ENCODE peak calls at places on chromosomes 13 and 19, in five cellular contexts. One of them, this sample, is unnamed.

GRCh38 chr19:1445185-1445931 is 4.6 kb upstream of the APC2 start:
- DNase-seq in lung: peak
- DNase-seq in bronchial epithelial cell: peak
- DNase-seq in heart right ventricle: peak
- DNase-seq in foreskin fibroblast: peak
- DNase-seq in this sample: no peak

GRCh38 chr13:61286148-61286745 is 129.4 kb downstream of the PCDH20 start:
- DNase-seq in lung: no peak
- DNase-seq in bronchial epithelial cell: peak
- DNase-seq in heart right ventricle: no peak
- DNase-seq in foreskin fibroblast: no peak
- DNase-seq in this sample: no peak

GRCh38 chr13:26985285-26985878 is 186.2 kb downstream of the USP12 start:
- DNase-seq in lung: peak
- DNase-seq in bronchial epithelial cell: peak
- DNase-seq in heart right ventricle: no peak
- DNase-seq in foreskin fibroblast: peak
- DNase-seq in this sample: no peak

GRCh38 chr13:35865341-35866240 is 265.6 kb downstream of the DCLK1 start:
- DNase-seq in lung: no peak
- DNase-seq in bronchial epithelial cell: peak
- DNase-seq in heart right ventricle: peak
- DNase-seq in foreskin fibroblast: no peak
- DNase-seq in this sample: no peak

GRCh38 chr13:66618702-66619101 is 611.4 kb downstream of the PCDH9 start:
- DNase-seq in lung: no peak
- DNase-seq in bronchial epithelial cell: peak
- DNase-seq in heart right ventricle: no peak
- DNase-seq in foreskin fibroblast: peak
- DNase-seq in this sample: no peak

GRCh38 chr19:55407625-55408319 is at the start of gene UBE2S:
- DNase-seq in lung: peak
- DNase-seq in bronchial epithelial cell: peak
- DNase-seq in heart right ventricle: peak
- DNase-seq in foreskin fibroblast: peak
- DNase-seq in this sample: peak

GRCh38 chr13:110246530-110246929 is 60.4 kb downstream of the COL4A1 start:
- DNase-seq in lung: no peak
- DNase-seq in bronchial epithelial cell: no peak
- DNase-seq in heart right ventricle: no peak
- DNase-seq in foreskin fibroblast: no peak
- DNase-seq in this sample: no peak

GRCh38 chr13:23159205-23159586 is 21.6 kb upstream of the SGCG start:
- DNase-seq in lung: no peak
- DNase-seq in bronchial epithelial cell: peak
- DNase-seq in heart right ventricle: peak
- DNase-seq in foreskin fibroblast: peak
- DNase-seq in this sample: no peak

GRCh38 chr13:103351035-103351828 is 285.0 kb upstream of the SLC10A2 start:
- DNase-seq in lung: no peak
- DNase-seq in bronchial epithelial cell: no peak
- DNase-seq in heart right ventricle: peak
- DNase-seq in foreskin fibroblast: peak
- DNase-seq in this sample: no peak

GRCh38 chr19:41739361-41739760 is 16.0 kb upstream of the CEACAM6 start:
- DNase-seq in lung: no peak
- DNase-seq in bronchial epithelial cell: no peak
- DNase-seq in heart right ventricle: no peak
- DNase-seq in foreskin fibroblast: no peak
- DNase-seq in this sample: no peak

GRCh38 chr13:113746143-113746525 is 12.9 kb upstream of the TMEM255B start:
- DNase-seq in lung: no peak
- DNase-seq in bronchial epithelial cell: no peak
- DNase-seq in heart right ventricle: no peak
- DNase-seq in foreskin fibroblast: peak
- DNase-seq in this sample: no peak

GRCh38 chr13:43757266-43757665 is 29.5 kb downstream of the ENOX1 start:
- DNase-seq in lung: no peak
- DNase-seq in bronchial epithelial cell: no peak
- DNase-seq in heart right ventricle: no peak
- DNase-seq in foreskin fibroblast: no peak
- DNase-seq in this sample: no peak

GRCh38 chr13:113364933-113365371 is 1.0 kb upstream of the GRTP1 start:
- DNase-seq in lung: no peak
- DNase-seq in bronchial epithelial cell: no peak
- DNase-seq in heart right ventricle: no peak
- DNase-seq in foreskin fibroblast: no peak
- DNase-seq in this sample: no peak

GRCh38 chr19:33800012-33800680 is 3.5 kb downstream of the KCTD15 start:
- DNase-seq in lung: no peak
- DNase-seq in bronchial epithelial cell: no peak
- DNase-seq in heart right ventricle: no peak
- DNase-seq in foreskin fibroblast: no peak
- DNase-seq in this sample: no peak
- H3K4me3 ChIP-seq in lung: no peak
- H3K4me3 ChIP-seq in bronchial epithelial cell: no peak
- H3K4me3 ChIP-seq in heart right ventricle: no peak
- H3K4me3 ChIP-seq in foreskin fibroblast: no peak
- H3K4me3 ChIP-seq in this sample: no peak

GRCh38 chr19:18425515-18426415 is 6.6 kb downstream of the SSBP4 start:
- DNase-seq in lung: no peak
- DNase-seq in bronchial epithelial cell: no peak
- DNase-seq in heart right ventricle: peak
- DNase-seq in foreskin fibroblast: peak
- DNase-seq in this sample: no peak

GRCh38 chr19:18427752-18428131 is 8.5 kb downstream of the SSBP4 start:
- DNase-seq in lung: no peak
- DNase-seq in bronchial epithelial cell: no peak
- DNase-seq in heart right ventricle: no peak
- DNase-seq in foreskin fibroblast: no peak
- DNase-seq in this sample: no peak

GRCh38 chr19:18427080-18427751 is 8.0 kb downstream of the SSBP4 start:
- DNase-seq in lung: no peak
- DNase-seq in bronchial epithelial cell: no peak
- DNase-seq in heart right ventricle: no peak
- DNase-seq in foreskin fibroblast: no peak
- DNase-seq in this sample: no peak

GRCh38 chr19:18424890-18425514 is 5.8 kb downstream of the SSBP4 start:
- DNase-seq in lung: no peak
- DNase-seq in bronchial epithelial cell: no peak
- DNase-seq in heart right ventricle: no peak
- DNase-seq in foreskin fibroblast: no peak
- DNase-seq in this sample: no peak

GRCh38 chr19:18426416-18426767 is 7.2 kb downstream of the SSBP4 start:
- DNase-seq in lung: no peak
- DNase-seq in bronchial epithelial cell: no peak
- DNase-seq in heart right ventricle: no peak
- DNase-seq in foreskin fibroblast: no peak
- DNase-seq in this sample: no peak
- H3K4me3 ChIP-seq in lung: no peak
- H3K4me3 ChIP-seq in bronchial epithelial cell: no peak
- H3K4me3 ChIP-seq in heart right ventricle: no peak
- H3K4me3 ChIP-seq in foreskin fibroblast: no peak
- H3K4me3 ChIP-seq in this sample: no peak

DNA sequence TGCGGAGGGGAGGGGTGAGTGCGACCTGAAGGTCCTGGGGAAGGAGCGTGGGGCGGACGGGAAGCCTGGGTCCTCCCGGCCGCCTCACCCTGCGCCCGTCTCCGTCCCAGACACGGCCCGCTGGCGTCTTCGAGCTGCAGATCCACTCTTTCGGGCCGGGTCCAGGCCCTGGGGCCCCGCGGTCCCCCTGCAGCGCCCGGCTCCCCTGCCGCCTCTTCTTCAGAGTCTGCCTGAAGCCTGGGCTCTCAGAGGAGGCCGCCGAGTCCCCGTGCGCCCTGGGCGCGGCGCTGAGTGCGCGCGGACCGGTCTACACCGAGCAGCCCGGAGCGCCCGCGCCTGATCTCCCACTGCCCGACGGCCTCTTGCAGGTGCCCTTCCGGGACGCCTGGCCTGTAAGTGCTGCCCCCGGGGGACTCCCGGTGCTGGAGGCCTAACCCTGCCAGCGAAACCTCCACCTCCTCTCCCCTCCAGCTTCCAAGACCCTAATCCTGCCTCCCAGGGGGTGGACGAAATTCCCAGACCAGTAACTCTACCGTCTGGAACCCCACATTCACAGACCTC is 415 bp downstream of the DLL3 start:
- DNase-seq in lung: no peak
- DNase-seq in bronchial epithelial cell: no peak
- DNase-seq in heart right ventricle: no peak
- DNase-seq in foreskin fibroblast: peak
- DNase-seq in this sample: no peak
- H3K4me3 ChIP-seq in lung: no peak
- H3K4me3 ChIP-seq in bronchial epithelial cell: no peak
- H3K4me3 ChIP-seq in heart right ventricle: peak
- H3K4me3 ChIP-seq in foreskin fibroblast: no peak
- H3K4me3 ChIP-seq in this sample: no peak

GRCh38 chr19:54388001-54388802 is 23.5 kb upstream of the LAIR1 start:
- DNase-seq in lung: no peak
- DNase-seq in bronchial epithelial cell: no peak
- DNase-seq in heart right ventricle: no peak
- DNase-seq in foreskin fibroblast: peak
- DNase-seq in this sample: no peak
- H3K4me3 ChIP-seq in lung: no peak
- H3K4me3 ChIP-seq in bronchial epithelial cell: no peak
- H3K4me3 ChIP-seq in heart right ventricle: peak
- H3K4me3 ChIP-seq in foreskin fibroblast: peak
- H3K4me3 ChIP-seq in this sample: peak

DNA sequence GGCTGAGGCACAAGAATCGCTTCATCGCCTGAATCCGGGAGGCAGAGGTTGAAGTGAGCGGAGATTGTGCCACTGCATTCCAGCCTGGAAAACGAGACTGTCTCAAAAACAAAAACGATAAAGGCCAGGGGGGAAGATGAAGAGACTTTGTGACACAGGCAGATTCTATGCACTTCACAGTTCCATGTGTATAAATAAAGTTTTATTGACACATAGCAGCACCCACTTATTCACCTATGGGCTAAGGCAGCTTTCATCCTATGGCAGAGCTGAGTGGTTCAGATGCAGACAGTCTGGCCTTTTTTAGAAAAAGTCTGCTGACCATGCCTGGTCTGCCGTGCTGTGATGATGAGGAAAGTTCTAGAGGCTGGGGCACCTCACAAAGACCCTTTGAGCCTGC is 5.6 kb downstream of the LMNB2 start:
- DNase-seq in lung: no peak
- DNase-seq in bronchial epithelial cell: no peak
- DNase-seq in heart right ventricle: no peak
- DNase-seq in foreskin fibroblast: no peak
- DNase-seq in this sample: no peak
- H3K4me3 ChIP-seq in lung: no peak
- H3K4me3 ChIP-seq in bronchial epithelial cell: no peak
- H3K4me3 ChIP-seq in heart right ventricle: no peak
- H3K4me3 ChIP-seq in foreskin fibroblast: no peak
- H3K4me3 ChIP-seq in this sample: no peak

GRCh38 chr19:45782162-45782623 is at the start of gene DMPK:
- DNase-seq in lung: no peak
- DNase-seq in bronchial epithelial cell: peak
- DNase-seq in heart right ventricle: peak
- DNase-seq in foreskin fibroblast: peak
- DNase-seq in this sample: no peak
- H3K4me3 ChIP-seq in lung: peak
- H3K4me3 ChIP-seq in bronchial epithelial cell: no peak
- H3K4me3 ChIP-seq in heart right ventricle: peak
- H3K4me3 ChIP-seq in foreskin fibroblast: peak
- H3K4me3 ChIP-seq in this sample: peak

GRCh38 chr13:108225440-108225839 is 7.2 kb downstream of the ABHD13 start:
- DNase-seq in lung: no peak
- DNase-seq in bronchial epithelial cell: no peak
- DNase-seq in heart right ventricle: no peak
- DNase-seq in foreskin fibroblast: no peak
- DNase-seq in this sample: no peak

GRCh38 chr13:108223850-108224503 is 5.8 kb downstream of the ABHD13 start:
- DNase-seq in lung: no peak
- DNase-seq in bronchial epithelial cell: no peak
- DNase-seq in heart right ventricle: no peak
- DNase-seq in foreskin fibroblast: no peak
- DNase-seq in this sample: no peak

GRCh38 chr13:108230377-108230776 is 12.2 kb downstream of the ABHD13 start:
- DNase-seq in lung: no peak
- DNase-seq in bronchial epithelial cell: no peak
- DNase-seq in heart right ventricle: no peak
- DNase-seq in foreskin fibroblast: no peak
- DNase-seq in this sample: no peak

GRCh38 chr13:108226184-108226583 is 8.0 kb downstream of the ABHD13 start:
- DNase-seq in lung: no peak
- DNase-seq in bronchial epithelial cell: peak
- DNase-seq in heart right ventricle: no peak
- DNase-seq in foreskin fibroblast: no peak
- DNase-seq in this sample: no peak

DNA sequence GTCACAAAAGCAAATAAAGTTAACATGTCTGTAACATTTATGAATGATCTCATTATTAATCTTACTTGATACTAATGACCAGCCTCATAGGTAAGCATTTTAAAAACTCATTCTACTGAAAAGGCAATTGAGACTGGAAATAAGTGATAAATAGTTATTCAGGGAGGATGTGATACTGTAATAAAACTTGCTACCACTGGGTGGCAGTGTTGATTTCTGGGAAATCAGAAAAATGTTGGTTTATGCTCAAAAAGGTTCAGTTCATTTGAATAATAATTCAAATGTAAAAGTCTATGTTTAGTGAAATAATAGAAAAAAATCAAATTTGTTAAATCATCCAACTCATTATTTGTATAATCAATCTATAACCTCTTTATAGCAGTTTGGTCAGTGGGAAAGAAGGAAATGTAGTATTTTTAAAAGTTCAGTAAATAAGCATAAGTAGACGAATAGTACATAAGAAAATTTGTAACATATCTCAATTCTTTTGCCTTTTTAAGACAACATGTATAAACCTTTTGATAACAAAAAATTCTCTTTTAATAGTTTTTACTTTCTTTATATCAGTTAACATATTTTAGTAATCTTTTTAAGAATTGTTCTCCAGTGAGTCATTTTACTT is 9.6 kb downstream of the ABHD13 start:
- DNase-seq in lung: no peak
- DNase-seq in bronchial epithelial cell: peak
- DNase-seq in heart right ventricle: no peak
- DNase-seq in foreskin fibroblast: peak
- DNase-seq in this sample: no peak
- H3K4me3 ChIP-seq in lung: no peak
- H3K4me3 ChIP-seq in bronchial epithelial cell: no peak
- H3K4me3 ChIP-seq in heart right ventricle: no peak
- H3K4me3 ChIP-seq in foreskin fibroblast: no peak
- H3K4me3 ChIP-seq in this sample: no peak

GRCh38 chr19:13906910-13907309 is 909 bp downstream of the CC2D1A start:
- DNase-seq in lung: no peak
- DNase-seq in bronchial epithelial cell: no peak
- DNase-seq in heart right ventricle: no peak
- DNase-seq in foreskin fibroblast: no peak
- DNase-seq in this sample: no peak
- H3K4me3 ChIP-seq in lung: peak
- H3K4me3 ChIP-seq in bronchial epithelial cell: peak
- H3K4me3 ChIP-seq in heart right ventricle: peak
- H3K4me3 ChIP-seq in foreskin fibroblast: peak
- H3K4me3 ChIP-seq in this sample: peak